ENCODE peak calls at places on chromosomes 3 and 15, in four cellular contexts. Z is SK-N-SH, Q is HCT116, L is H1. S is an unnamed sample.
A peak's percentile ranks its signal among the peaks of the same experiment; 100 is the strongest.

GRCh38 chr3:172939651-172940293 is 189.2 kb downstream of the ECT2 start:
- DNase-seq in Z (no peak), Q (no peak), L (no peak), S (no peak)

GRCh38 chr3:113439576-113439975 is 1.7 kb downstream of the CFAP44 start:
- DNase-seq in Z (no peak), Q (no peak), L (no peak), S (no peak)

GRCh38 chr3:197589545-197589944 is 33.8 kb upstream of the BDH1 start:
- DNase-seq in Z (no peak), Q (no peak), L (no peak), S (no peak)

GRCh38 chr3:176106380-176106779 is 1090.9 kb downstream of the TBL1XR1 start:
- DNase-seq in Z (no peak), Q (no peak), L (no peak), S (no peak)

GRCh38 chr15:57091626-57092025 is 173.2 kb downstream of the TCF12 start:
- DNase-seq in Z (no peak), Q (no peak), L (no peak), S (no peak)

GRCh38 chr15:45630958-45631691 is 3.7 kb upstream of the SQOR start:
- DNase-seq in Z (no peak), Q (peak; percentile 40), L (no peak), S (no peak)

GRCh38 chr3:50238549-50239026 is 2.6 kb downstream of the GNAI2 start:
- DNase-seq in Z (no peak), Q (no peak), L (no peak), S (peak; percentile 60)

GRCh38 chr15:26598704-26599103 is 174.2 kb downstream of the GABRB3 start:
- DNase-seq in Z (no peak), Q (no peak), L (no peak), S (no peak)

GRCh38 chr3:40086890-40087884 is 222.3 kb upstream of the EIF1B start:
- DNase-seq in Z (no peak), Q (no peak), L (no peak), S (no peak)

GRCh38 chr3:13347390-13347966 is 72.6 kb downstream of the NUP210 start:
- DNase-seq in Z (no peak), Q (no peak), L (peak; percentile 61), S (no peak)

GRCh38 chr15:59819047-59819446 is 129.9 kb upstream of the BNIP2 start:
- DNase-seq in Z (no peak), Q (no peak), L (no peak), S (no peak)

GRCh38 chr15:74978503-74978902 is 16.9 kb upstream of the SCAMP5 start:
- DNase-seq in Z (no peak), Q (no peak), L (no peak), S (no peak)

GRCh38 chr3:147864754-147865354 is 455.7 kb downstream of the ZIC1 start:
- DNase-seq in Z (no peak), Q (peak; percentile 36), L (no peak), S (peak; percentile 37)

GRCh38 chr3:143600762-143601161 is 247.5 kb downstream of the SLC9A9 start:
- DNase-seq in Z (no peak), Q (no peak), L (no peak), S (no peak)

GRCh38 chr3:140913728-140914127 is 27.9 kb upstream of the SLC25A36 start:
- DNase-seq in Z (no peak), Q (no peak), L (no peak), S (no peak)

GRCh38 chr3:187717572-187717971 is 15.2 kb upstream of the RTP2 start:
- DNase-seq in Z (no peak), Q (no peak), L (no peak), S (no peak)

GRCh38 chr3:187708696-187709095 is 6.3 kb upstream of the RTP2 start:
- DNase-seq in Z (no peak), Q (no peak), L (no peak), S (no peak)

GRCh38 chr3:187709155-187709554 is 6.8 kb upstream of the RTP2 start:
- DNase-seq in Z (no peak), Q (peak; percentile 31), L (no peak), S (no peak)

GRCh38 chr3:187714404-187714979 is 12.1 kb upstream of the RTP2 start:
- DNase-seq in Z (peak; percentile 65), Q (peak; percentile 72), L (peak; percentile 86), S (peak; percentile 92)

GRCh38 chr3:187713504-187713903 is 11.1 kb upstream of the RTP2 start:
- DNase-seq in Z (no peak), Q (no peak), L (no peak), S (no peak)
- TF ChIP-seq JUND in Z (no peak), Q (no peak), L (no peak), S (no peak)

GRCh38 chr3:87792532-87793321 is 266.1 kb downstream of the CGGBP1 start:
- DNase-seq in Z (peak; percentile 19), Q (no peak), L (peak; percentile 72), S (no peak)
- TF ChIP-seq JUND in Z (no peak), Q (no peak), L (no peak), S (no peak)

GRCh38 chr3:45507820-45508317 is 86.7 kb upstream of the LIMD1 start:
- DNase-seq in Z (peak; percentile 30), Q (no peak), L (peak; percentile 61), S (peak; percentile 27)
- TF ChIP-seq JUND in Z (no peak), Q (no peak), L (no peak), S (no peak)

GRCh38 chr3:105866656-105867653 is 1.9 kb downstream of the CBLB start:
- DNase-seq in Z (no peak), Q (no peak), L (no peak), S (no peak)

GRCh38 chr3:105868745-105869530 is at the start of gene CBLB:
- DNase-seq in Z (peak; percentile 96), Q (peak; percentile 88), L (peak; percentile 84), S (peak; percentile 90)

GRCh38 chr3:105867690-105868449 is 942 bp downstream of the CBLB start:
- DNase-seq in Z (no peak), Q (no peak), L (no peak), S (no peak)

GRCh38 chr3:105869531-105869833 is 670 bp upstream of the CBLB start:
- DNase-seq in Z (no peak), Q (no peak), L (no peak), S (no peak)

GRCh38 chr3:105868450-105868744 is 415 bp downstream of the CBLB start:
- DNase-seq in Z (peak; percentile 76), Q (no peak), L (peak; percentile 66), S (peak; percentile 25)
- TF ChIP-seq JUND in Z (no peak), Q (no peak), L (no peak), S (no peak)

DNA sequence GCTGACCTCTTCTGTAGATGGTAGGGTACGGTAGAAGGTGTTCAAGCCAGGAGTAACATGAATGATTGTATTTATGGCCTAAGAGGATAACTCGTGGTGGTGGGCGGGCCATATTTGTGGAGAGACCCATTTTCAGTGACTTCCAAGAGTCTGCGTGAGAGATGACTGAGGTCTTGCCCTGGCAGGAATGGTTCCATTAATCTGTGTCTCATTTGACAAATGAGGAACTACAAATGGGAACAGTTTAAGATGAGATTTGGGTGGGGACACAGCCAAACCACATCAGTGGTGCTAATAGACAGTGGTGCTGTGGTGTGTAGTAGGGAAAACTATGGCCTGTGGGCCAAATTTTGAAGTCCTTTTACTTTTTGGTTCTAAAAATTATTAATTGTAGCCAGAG is 47.1 kb downstream of the FLNB start:
- DNase-seq in Z (no peak), Q (no peak), L (no peak), S (no peak)
- TF ChIP-seq JUND in Z (no peak), Q (no peak), L (no peak), S (no peak)

DNA sequence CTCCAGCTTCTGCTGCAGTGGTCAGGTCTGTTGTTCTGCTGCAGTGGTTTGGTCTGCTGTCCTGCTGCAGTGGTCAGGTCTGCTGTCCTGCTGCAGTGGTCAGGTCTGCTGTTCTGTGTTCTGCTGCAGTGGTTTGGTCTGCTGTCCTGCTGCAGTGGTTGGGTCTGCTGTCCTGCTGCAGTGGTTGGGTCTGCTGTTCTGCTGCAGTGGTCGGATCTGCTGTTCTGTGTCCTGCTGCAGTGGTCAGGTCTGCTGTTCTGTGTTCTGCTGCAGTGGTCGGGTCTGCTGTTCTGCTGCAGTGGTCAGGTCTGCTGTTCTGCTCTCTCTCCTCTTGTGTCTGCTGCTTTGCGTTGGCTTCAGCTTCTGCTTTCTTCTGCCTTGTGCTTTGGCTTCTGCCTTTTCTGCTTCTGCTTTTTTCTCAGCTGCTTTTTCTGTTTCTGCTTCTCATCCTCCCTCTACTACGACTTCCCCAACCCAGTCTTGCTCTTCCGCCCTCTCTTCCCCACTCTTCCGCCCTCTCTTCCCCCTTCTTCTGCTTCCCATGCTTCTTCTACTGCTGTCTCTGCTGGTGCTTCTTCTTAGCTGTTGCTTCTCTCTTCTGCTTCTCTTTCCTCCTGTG is 50.7 kb downstream of the FAM43A start:
- DNase-seq in Z (no peak), Q (no peak), L (no peak), S (no peak)
- TF ChIP-seq JUND in Z (no peak), Q (no peak), L (no peak), S (no peak)

GRCh38 chr3:102454101-102454625 is 19.3 kb downstream of the ZPLD1 start:
- DNase-seq in Z (no peak), Q (no peak), L (no peak), S (no peak)
- TF ChIP-seq JUND in Z (no peak), Q (no peak), L (no peak), S (no peak)

GRCh38 chr15:49678655-49679054 is 57.8 kb downstream of the DTWD1 start:
- DNase-seq in Z (no peak), Q (no peak), L (no peak), S (no peak)

GRCh38 chr15:49673861-49674260 is 53.0 kb downstream of the DTWD1 start:
- DNase-seq in Z (no peak), Q (no peak), L (no peak), S (no peak)

GRCh38 chr15:49669288-49669687 is 48.4 kb downstream of the DTWD1 start:
- DNase-seq in Z (no peak), Q (no peak), L (no peak), S (no peak)

GRCh38 chr15:49674370-49674769 is 53.5 kb downstream of the DTWD1 start:
- DNase-seq in Z (no peak), Q (no peak), L (no peak), S (no peak)

GRCh38 chr15:49675051-49675450 is 54.2 kb downstream of the DTWD1 start:
- DNase-seq in Z (no peak), Q (no peak), L (no peak), S (no peak)
- TF ChIP-seq JUND in Z (peak; percentile 48), Q (no peak), L (no peak), S (no peak)